ENCODE peak calls at places on chromosomes 11 and 22, in ten cellular contexts. One of them, this sample, is unnamed.

GRCh38 chr22:28716686-28717085 is 24.9 kb downstream of the CHEK2 start:
- DNase-seq in endodermal cell: no peak
- DNase-seq in thoracic aorta: no peak
- DNase-seq in Peyer's patch: no peak
- DNase-seq in fibroblast of lung: peak; percentile 45
- DNase-seq in tibial nerve: no peak
- DNase-seq in uterus: no peak
- DNase-seq in sigmoid colon: no peak
- DNase-seq in HepG2: no peak
- DNase-seq in ovary: no peak
- DNase-seq in this sample: no peak

GRCh38 chr11:34468209-34468841 is 29.6 kb downstream of the CAT start:
- DNase-seq in HepG2: peak; percentile 30
- DNase-seq in sigmoid colon: no peak
- DNase-seq in fibroblast of lung: no peak
- DNase-seq in ovary: no peak
- DNase-seq in endodermal cell: peak; percentile 80
- DNase-seq in thoracic aorta: no peak
- DNase-seq in uterus: no peak
- DNase-seq in Peyer's patch: peak; percentile 18
- DNase-seq in tibial nerve: no peak
- DNase-seq in this sample: no peak

GRCh38 chr11:61293869-61294716 is 1.0 kb downstream of the VWCE start:
- DNase-seq in uterus: peak; percentile 80
- DNase-seq in thoracic aorta: peak; percentile 23
- DNase-seq in ovary: peak; percentile 88
- DNase-seq in tibial nerve: peak; percentile 28
- DNase-seq in Peyer's patch: no peak
- DNase-seq in sigmoid colon: peak; percentile 85
- DNase-seq in fibroblast of lung: peak; percentile 35
- DNase-seq in HepG2: peak; percentile 34
- DNase-seq in endodermal cell: peak; percentile 74
- DNase-seq in this sample: peak; percentile 43

GRCh38 chr11:61498767-61499341 is 9.7 kb upstream of the LRRC10B start:
- DNase-seq in endodermal cell: no peak
- DNase-seq in uterus: no peak
- DNase-seq in thoracic aorta: no peak
- DNase-seq in sigmoid colon: no peak
- DNase-seq in Peyer's patch: no peak
- DNase-seq in HepG2: no peak
- DNase-seq in fibroblast of lung: no peak
- DNase-seq in tibial nerve: no peak
- DNase-seq in ovary: no peak
- DNase-seq in this sample: no peak

GRCh38 chr11:8219257-8220021 is 44.2 kb downstream of the LMO1 start:
- DNase-seq in fibroblast of lung: peak; percentile 57
- DNase-seq in HepG2: peak; percentile 39
- DNase-seq in tibial nerve: no peak
- DNase-seq in Peyer's patch: peak; percentile 22
- DNase-seq in ovary: no peak
- DNase-seq in thoracic aorta: no peak
- DNase-seq in sigmoid colon: no peak
- DNase-seq in endodermal cell: peak; percentile 91
- DNase-seq in uterus: no peak
- DNase-seq in this sample: no peak

GRCh38 chr11:122045181-122045586 is 70.8 kb downstream of the BLID start:
- DNase-seq in tibial nerve: no peak
- DNase-seq in HepG2: no peak
- DNase-seq in thoracic aorta: no peak
- DNase-seq in endodermal cell: no peak
- DNase-seq in fibroblast of lung: peak; percentile 94
- DNase-seq in ovary: no peak
- DNase-seq in Peyer's patch: no peak
- DNase-seq in uterus: no peak
- DNase-seq in sigmoid colon: no peak
- DNase-seq in this sample: no peak

GRCh38 chr11:59846556-59846955 is 1.3 kb upstream of the CBLIF start:
- DNase-seq in sigmoid colon: no peak
- DNase-seq in Peyer's patch: no peak
- DNase-seq in endodermal cell: no peak
- DNase-seq in ovary: no peak
- DNase-seq in thoracic aorta: no peak
- DNase-seq in uterus: no peak
- DNase-seq in tibial nerve: no peak
- DNase-seq in fibroblast of lung: no peak
- DNase-seq in HepG2: no peak
- DNase-seq in this sample: no peak

GRCh38 chr11:12222099-12222751 is 111.8 kb downstream of the MICAL2 start:
- DNase-seq in thoracic aorta: no peak
- DNase-seq in tibial nerve: no peak
- DNase-seq in fibroblast of lung: peak; percentile 72
- DNase-seq in Peyer's patch: no peak
- DNase-seq in ovary: peak; percentile 54
- DNase-seq in HepG2: peak; percentile 35
- DNase-seq in uterus: peak; percentile 61
- DNase-seq in sigmoid colon: peak; percentile 85
- DNase-seq in endodermal cell: no peak
- DNase-seq in this sample: no peak

GRCh38 chr11:47388697-47389576 is 10.6 kb upstream of the SPI1 start:
- DNase-seq in HepG2: no peak
- DNase-seq in uterus: no peak
- DNase-seq in fibroblast of lung: no peak
- DNase-seq in ovary: no peak
- DNase-seq in tibial nerve: no peak
- DNase-seq in Peyer's patch: no peak
- DNase-seq in endodermal cell: no peak
- DNase-seq in sigmoid colon: no peak
- DNase-seq in thoracic aorta: no peak
- DNase-seq in this sample: no peak

GRCh38 chr11:130063398-130063797 is 6.3 kb upstream of the APLP2 start:
- DNase-seq in Peyer's patch: no peak
- DNase-seq in endodermal cell: no peak
- DNase-seq in tibial nerve: no peak
- DNase-seq in ovary: no peak
- DNase-seq in fibroblast of lung: no peak
- DNase-seq in sigmoid colon: no peak
- DNase-seq in HepG2: no peak
- DNase-seq in thoracic aorta: no peak
- DNase-seq in uterus: no peak
- DNase-seq in this sample: no peak

GRCh38 chr11:130068986-130069683 is 559 bp upstream of the APLP2 start:
- DNase-seq in endodermal cell: peak; percentile 88
- DNase-seq in sigmoid colon: peak; percentile 95
- DNase-seq in tibial nerve: peak; percentile 43
- DNase-seq in thoracic aorta: peak; percentile 11
- DNase-seq in Peyer's patch: peak; percentile 43
- DNase-seq in fibroblast of lung: peak; percentile 84
- DNase-seq in uterus: peak; percentile 90
- DNase-seq in HepG2: no peak
- DNase-seq in ovary: peak; percentile 87
- DNase-seq in this sample: peak; percentile 94

GRCh38 chr11:130068546-130068985 is 1.1 kb upstream of the APLP2 start:
- DNase-seq in sigmoid colon: no peak
- DNase-seq in Peyer's patch: no peak
- DNase-seq in endodermal cell: no peak
- DNase-seq in tibial nerve: no peak
- DNase-seq in ovary: no peak
- DNase-seq in thoracic aorta: no peak
- DNase-seq in fibroblast of lung: no peak
- DNase-seq in uterus: no peak
- DNase-seq in HepG2: peak; percentile 33
- DNase-seq in this sample: no peak

GRCh38 chr11:130069684-130070108 is at the start of gene APLP2:
- DNase-seq in sigmoid colon: peak; percentile 100
- DNase-seq in thoracic aorta: peak; percentile 98
- DNase-seq in Peyer's patch: peak; percentile 100
- DNase-seq in ovary: peak; percentile 100
- DNase-seq in fibroblast of lung: peak; percentile 98
- DNase-seq in endodermal cell: peak; percentile 99
- DNase-seq in uterus: peak; percentile 98
- DNase-seq in HepG2: peak; percentile 97
- DNase-seq in tibial nerve: peak; percentile 99
- DNase-seq in this sample: peak; percentile 100

DNA sequence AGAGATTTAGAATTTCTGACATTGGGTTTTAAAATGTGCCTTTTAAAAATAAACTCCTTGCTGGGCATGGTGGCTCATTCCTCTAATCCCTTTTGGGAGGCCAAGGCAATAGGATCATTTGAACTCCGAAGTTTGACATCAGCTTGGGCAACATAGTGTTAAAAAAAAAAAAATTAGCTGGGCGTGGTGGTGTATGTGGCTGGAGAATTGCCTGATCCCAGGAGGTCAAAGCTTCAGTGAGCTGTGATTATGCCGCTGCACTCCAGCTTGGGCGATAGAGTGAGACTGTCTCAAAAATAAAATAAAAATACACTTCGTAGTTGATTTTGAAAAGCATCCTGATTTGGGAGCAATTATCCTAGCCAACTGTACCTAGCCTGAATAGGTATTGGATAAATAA is 3.4 kb upstream of the APLP2 start:
- DNase-seq in HepG2: no peak
- DNase-seq in Peyer's patch: no peak
- DNase-seq in tibial nerve: no peak
- DNase-seq in fibroblast of lung: no peak
- DNase-seq in sigmoid colon: no peak
- DNase-seq in thoracic aorta: no peak
- DNase-seq in endodermal cell: no peak
- DNase-seq in ovary: no peak
- DNase-seq in uterus: no peak
- DNase-seq in this sample: no peak
- H3K36me3 ChIP-seq in HepG2: no peaks in the 10 kb centered on the region
- H3K36me3 ChIP-seq in Peyer's patch: no peaks in the 10 kb centered on the region
- H3K36me3 ChIP-seq in tibial nerve: no peaks in the 10 kb centered on the region
- H3K36me3 ChIP-seq in fibroblast of lung: no peaks in the 10 kb centered on the region
- H3K36me3 ChIP-seq in sigmoid colon: no peaks in the 10 kb centered on the region
- H3K36me3 ChIP-seq in thoracic aorta: no peaks in the 10 kb centered on the region
- H3K36me3 ChIP-seq in endodermal cell: no peaks in the 10 kb centered on the region
- H3K36me3 ChIP-seq in ovary: no peaks in the 10 kb centered on the region
- H3K36me3 ChIP-seq in uterus: no peaks in the 10 kb centered on the region
- H3K36me3 ChIP-seq in this sample: no peaks in the 10 kb centered on the region

GRCh38 chr11:32752001-32752400 is 42.5 kb downstream of the CCDC73 start:
- DNase-seq in HepG2: no peak
- DNase-seq in fibroblast of lung: no peak
- DNase-seq in uterus: no peak
- DNase-seq in ovary: no peak
- DNase-seq in thoracic aorta: no peak
- DNase-seq in tibial nerve: no peak
- DNase-seq in endodermal cell: no peak
- DNase-seq in Peyer's patch: no peak
- DNase-seq in sigmoid colon: no peak
- DNase-seq in this sample: no peak

GRCh38 chr11:32751381-32751780 is 43.1 kb downstream of the CCDC73 start:
- DNase-seq in endodermal cell: peak; percentile 63
- DNase-seq in sigmoid colon: peak; percentile 33
- DNase-seq in tibial nerve: no peak
- DNase-seq in uterus: no peak
- DNase-seq in thoracic aorta: no peak
- DNase-seq in HepG2: no peak
- DNase-seq in fibroblast of lung: no peak
- DNase-seq in ovary: no peak
- DNase-seq in Peyer's patch: no peak
- DNase-seq in this sample: no peak
- TF ChIP-seq CTCF in endodermal cell: peak; percentile 43
- TF ChIP-seq CTCF in sigmoid colon: no peak
- TF ChIP-seq CTCF in tibial nerve: no peak
- TF ChIP-seq CTCF in uterus: no peak
- TF ChIP-seq CTCF in thoracic aorta: no peak
- TF ChIP-seq CTCF in HepG2: no peak
- TF ChIP-seq CTCF in fibroblast of lung: no peak
- TF ChIP-seq CTCF in ovary: no peak
- TF ChIP-seq CTCF in Peyer's patch: no peak
- TF ChIP-seq CTCF in this sample: no peak

DNA sequence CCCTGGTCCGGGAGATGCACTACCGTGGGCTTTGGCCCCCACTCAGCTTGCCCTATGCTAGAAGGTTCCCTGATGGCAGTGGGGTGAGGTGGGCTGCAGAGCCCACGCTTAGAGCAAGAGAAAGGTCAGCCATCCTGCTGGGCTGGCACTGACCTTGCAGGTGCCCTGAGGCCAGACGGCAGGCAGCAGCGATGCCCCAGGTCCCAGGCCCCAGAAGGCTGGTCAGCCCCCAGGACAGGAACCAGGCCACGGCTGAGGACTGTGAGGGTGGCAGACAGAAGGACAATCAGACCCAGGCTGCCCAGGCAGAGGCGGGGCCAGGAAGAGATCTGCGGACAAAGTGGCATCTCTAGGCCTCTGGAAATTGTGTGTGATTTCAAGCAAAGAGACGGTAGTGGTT is 231.7 kb downstream of the CTTN start:
- DNase-seq in Peyer's patch: no peak
- DNase-seq in endodermal cell: no peak
- DNase-seq in fibroblast of lung: no peak
- DNase-seq in sigmoid colon: no peak
- DNase-seq in tibial nerve: no peak
- DNase-seq in ovary: no peak
- DNase-seq in uterus: no peak
- DNase-seq in HepG2: no peak
- DNase-seq in thoracic aorta: no peak
- DNase-seq in this sample: no peak
- H3K27ac ChIP-seq in Peyer's patch: no peak overlapping the region
- H3K27ac ChIP-seq in endodermal cell: no peak overlapping the region
- H3K27ac ChIP-seq in fibroblast of lung: no peak overlapping the region
- H3K27ac ChIP-seq in sigmoid colon: no peak overlapping the region
- H3K27ac ChIP-seq in tibial nerve: no peak overlapping the region
- H3K27ac ChIP-seq in ovary: no peak overlapping the region
- H3K27ac ChIP-seq in uterus: no peak overlapping the region
- H3K27ac ChIP-seq in HepG2: no peak overlapping the region
- H3K27ac ChIP-seq in thoracic aorta: no peak overlapping the region
- H3K27ac ChIP-seq in this sample: no peak overlapping the region

GRCh38 chr11:118643995-118644345 is 35.5 kb downstream of the TREH start:
- DNase-seq in Peyer's patch: no peak
- DNase-seq in uterus: no peak
- DNase-seq in fibroblast of lung: no peak
- DNase-seq in thoracic aorta: no peak
- DNase-seq in tibial nerve: no peak
- DNase-seq in ovary: no peak
- DNase-seq in HepG2: no peak
- DNase-seq in endodermal cell: no peak
- DNase-seq in sigmoid colon: no peak
- DNase-seq in this sample: no peak

GRCh38 chr11:118643142-118643994 is 36.0 kb downstream of the PHLDB1 start:
- DNase-seq in sigmoid colon: no peak
- DNase-seq in fibroblast of lung: no peak
- DNase-seq in endodermal cell: no peak
- DNase-seq in tibial nerve: no peak
- DNase-seq in HepG2: no peak
- DNase-seq in thoracic aorta: no peak
- DNase-seq in Peyer's patch: no peak
- DNase-seq in uterus: no peak
- DNase-seq in ovary: no peak
- DNase-seq in this sample: no peak

GRCh38 chr11:118640332-118641154 is 33.1 kb downstream of the PHLDB1 start:
- DNase-seq in ovary: no peak
- DNase-seq in fibroblast of lung: no peak
- DNase-seq in HepG2: no peak
- DNase-seq in Peyer's patch: no peak
- DNase-seq in uterus: no peak
- DNase-seq in sigmoid colon: no peak
- DNase-seq in tibial nerve: no peak
- DNase-seq in thoracic aorta: no peak
- DNase-seq in endodermal cell: no peak
- DNase-seq in this sample: no peak

GRCh38 chr11:118639899-118640298 is 32.5 kb downstream of the PHLDB1 start:
- DNase-seq in Peyer's patch: no peak
- DNase-seq in thoracic aorta: no peak
- DNase-seq in tibial nerve: no peak
- DNase-seq in ovary: no peak
- DNase-seq in HepG2: no peak
- DNase-seq in sigmoid colon: no peak
- DNase-seq in endodermal cell: no peak
- DNase-seq in fibroblast of lung: no peak
- DNase-seq in uterus: no peak
- DNase-seq in this sample: no peak

GRCh38 chr11:118641463-118642019 is 34.1 kb downstream of the PHLDB1 start:
- DNase-seq in fibroblast of lung: no peak
- DNase-seq in thoracic aorta: no peak
- DNase-seq in Peyer's patch: no peak
- DNase-seq in tibial nerve: no peak
- DNase-seq in uterus: no peak
- DNase-seq in HepG2: no peak
- DNase-seq in endodermal cell: no peak
- DNase-seq in sigmoid colon: no peak
- DNase-seq in ovary: no peak
- DNase-seq in this sample: no peak
- H3K36me3 ChIP-seq in fibroblast of lung: peaks cover 53% of the 10 kb centered on the region
- H3K36me3 ChIP-seq in thoracic aorta: peaks cover 75% of the 10 kb centered on the region
- H3K36me3 ChIP-seq in Peyer's patch: no peaks in the 10 kb centered on the region
- H3K36me3 ChIP-seq in tibial nerve: peaks cover 7% of the 10 kb centered on the region
- H3K36me3 ChIP-seq in uterus: no peaks in the 10 kb centered on the region
- H3K36me3 ChIP-seq in HepG2: peaks cover 32% of the 10 kb centered on the region
- H3K36me3 ChIP-seq in endodermal cell: peaks cover 24% of the 10 kb centered on the region
- H3K36me3 ChIP-seq in sigmoid colon: peaks cover 39% of the 10 kb centered on the region
- H3K36me3 ChIP-seq in ovary: no peaks in the 10 kb centered on the region
- H3K36me3 ChIP-seq in this sample: peaks cover 93% of the 10 kb centered on the region